ENCODE peak calls at places on chromosomes 2 and 18, in nine cellular contexts. One of them, this sample, is unnamed.
A peak's percentile ranks its signal among the peaks of the same experiment; 100 is the strongest.

GRCh38 chr18:10455726-10456453 is 1.5 kb downstream of the APCDD1 start:
- DNase-seq in stimulated activated CD4-positive, alpha-beta T cell treated with anti-CD3 and anti-CD28 coated beads, Interleukin-12 subunit alpha, Interleukin-12 subunit beta, amount 100 ng/mL, for 4 hours: no peak
- DNase-seq in HFF-Myc: no peak
- DNase-seq in MCF 10A: no peak
- DNase-seq in amygdala: no peak
- DNase-seq in SJSA1: no peak
- DNase-seq in GM04504: no peak
- DNase-seq in left ventricle myocardium inferior: no peak
- DNase-seq in nephron progenitor cell: no peak
- DNase-seq in this sample: no peak

GRCh38 chr18:55354795-55355194 is 233.2 kb downstream of the TCF4 start:
- DNase-seq in left ventricle myocardium inferior: no peak
- DNase-seq in nephron progenitor cell: no peak
- DNase-seq in stimulated activated CD4-positive, alpha-beta T cell treated with anti-CD3 and anti-CD28 coated beads, Interleukin-12 subunit alpha, Interleukin-12 subunit beta, amount 100 ng/mL, for 4 hours: no peak
- DNase-seq in HFF-Myc: no peak
- DNase-seq in GM04504: no peak
- DNase-seq in MCF 10A: no peak
- DNase-seq in SJSA1: no peak
- DNase-seq in amygdala: no peak
- DNase-seq in this sample: no peak

GRCh38 chr18:22977847-22978701 is 44.9 kb downstream of the RBBP8 start:
- DNase-seq in amygdala: no peak
- DNase-seq in nephron progenitor cell: no peak
- DNase-seq in SJSA1: peak; percentile 51
- DNase-seq in left ventricle myocardium inferior: no peak
- DNase-seq in GM04504: peak; percentile 52
- DNase-seq in stimulated activated CD4-positive, alpha-beta T cell treated with anti-CD3 and anti-CD28 coated beads, Interleukin-12 subunit alpha, Interleukin-12 subunit beta, amount 100 ng/mL, for 4 hours: no peak
- DNase-seq in HFF-Myc: peak; percentile 52
- DNase-seq in MCF 10A: peak; percentile 86
- DNase-seq in this sample: no peak

GRCh38 chr18:26655614-26656400 is 107.5 kb upstream of the KCTD1 start:
- DNase-seq in left ventricle myocardium inferior: peak; percentile 51
- DNase-seq in stimulated activated CD4-positive, alpha-beta T cell treated with anti-CD3 and anti-CD28 coated beads, Interleukin-12 subunit alpha, Interleukin-12 subunit beta, amount 100 ng/mL, for 4 hours: no peak
- DNase-seq in HFF-Myc: no peak
- DNase-seq in MCF 10A: peak; percentile 73
- DNase-seq in SJSA1: peak; percentile 7
- DNase-seq in GM04504: no peak
- DNase-seq in nephron progenitor cell: peak; percentile 68
- DNase-seq in amygdala: peak; percentile 57
- DNase-seq in this sample: peak; percentile 60

GRCh38 chr18:60668583-60668982 is 296.0 kb upstream of the MC4R start:
- DNase-seq in SJSA1: no peak
- DNase-seq in amygdala: no peak
- DNase-seq in left ventricle myocardium inferior: no peak
- DNase-seq in MCF 10A: no peak
- DNase-seq in HFF-Myc: no peak
- DNase-seq in stimulated activated CD4-positive, alpha-beta T cell treated with anti-CD3 and anti-CD28 coated beads, Interleukin-12 subunit alpha, Interleukin-12 subunit beta, amount 100 ng/mL, for 4 hours: no peak
- DNase-seq in GM04504: no peak
- DNase-seq in nephron progenitor cell: no peak
- DNase-seq in this sample: no peak

GRCh38 chr2:20217041-20217970 is 7.6 kb downstream of the SDC1 start:
- DNase-seq in GM04504: no peak
- DNase-seq in MCF 10A: peak; percentile 90
- DNase-seq in amygdala: no peak
- DNase-seq in stimulated activated CD4-positive, alpha-beta T cell treated with anti-CD3 and anti-CD28 coated beads, Interleukin-12 subunit alpha, Interleukin-12 subunit beta, amount 100 ng/mL, for 4 hours: no peak
- DNase-seq in HFF-Myc: no peak
- DNase-seq in left ventricle myocardium inferior: no peak
- DNase-seq in nephron progenitor cell: no peak
- DNase-seq in SJSA1: no peak
- DNase-seq in this sample: no peak

GRCh38 chr2:55364189-55365055 is 55.2 kb downstream of the CCDC88A start:
- DNase-seq in SJSA1: peak; percentile 46
- DNase-seq in GM04504: peak; percentile 90
- DNase-seq in MCF 10A: peak; percentile 95
- DNase-seq in left ventricle myocardium inferior: no peak
- DNase-seq in stimulated activated CD4-positive, alpha-beta T cell treated with anti-CD3 and anti-CD28 coated beads, Interleukin-12 subunit alpha, Interleukin-12 subunit beta, amount 100 ng/mL, for 4 hours: no peak
- DNase-seq in HFF-Myc: peak; percentile 70
- DNase-seq in amygdala: peak; percentile 27
- DNase-seq in nephron progenitor cell: no peak
- DNase-seq in this sample: no peak

GRCh38 chr2:161983896-161984295 is 90.1 kb downstream of the DPP4 start:
- DNase-seq in amygdala: no peak
- DNase-seq in stimulated activated CD4-positive, alpha-beta T cell treated with anti-CD3 and anti-CD28 coated beads, Interleukin-12 subunit alpha, Interleukin-12 subunit beta, amount 100 ng/mL, for 4 hours: no peak
- DNase-seq in HFF-Myc: peak; percentile 47
- DNase-seq in left ventricle myocardium inferior: no peak
- DNase-seq in nephron progenitor cell: no peak
- DNase-seq in GM04504: no peak
- DNase-seq in MCF 10A: no peak
- DNase-seq in SJSA1: no peak
- DNase-seq in this sample: no peak

GRCh38 chr2:43345391-43345813 is 119.0 kb upstream of the ZFP36L2 start:
- DNase-seq in HFF-Myc: no peak
- DNase-seq in left ventricle myocardium inferior: peak; percentile 41
- DNase-seq in stimulated activated CD4-positive, alpha-beta T cell treated with anti-CD3 and anti-CD28 coated beads, Interleukin-12 subunit alpha, Interleukin-12 subunit beta, amount 100 ng/mL, for 4 hours: no peak
- DNase-seq in nephron progenitor cell: peak; percentile 12
- DNase-seq in SJSA1: no peak
- DNase-seq in amygdala: no peak
- DNase-seq in MCF 10A: no peak
- DNase-seq in GM04504: no peak
- DNase-seq in this sample: no peak

GRCh38 chr2:50649626-50650397 is 382.1 kb downstream of the NRXN1 start:
- DNase-seq in HFF-Myc: no peak
- DNase-seq in MCF 10A: peak; percentile 34
- DNase-seq in left ventricle myocardium inferior: no peak
- DNase-seq in nephron progenitor cell: no peak
- DNase-seq in stimulated activated CD4-positive, alpha-beta T cell treated with anti-CD3 and anti-CD28 coated beads, Interleukin-12 subunit alpha, Interleukin-12 subunit beta, amount 100 ng/mL, for 4 hours: no peak
- DNase-seq in GM04504: no peak
- DNase-seq in amygdala: no peak
- DNase-seq in SJSA1: no peak
- DNase-seq in this sample: no peak

GRCh38 chr18:3511980-3512379 is 62.0 kb downstream of the TGIF1 start:
- DNase-seq in left ventricle myocardium inferior: no peak
- DNase-seq in stimulated activated CD4-positive, alpha-beta T cell treated with anti-CD3 and anti-CD28 coated beads, Interleukin-12 subunit alpha, Interleukin-12 subunit beta, amount 100 ng/mL, for 4 hours: no peak
- DNase-seq in GM04504: peak; percentile 42
- DNase-seq in SJSA1: peak; percentile 83
- DNase-seq in MCF 10A: peak; percentile 78
- DNase-seq in HFF-Myc: peak; percentile 31
- DNase-seq in amygdala: no peak
- DNase-seq in nephron progenitor cell: no peak
- DNase-seq in this sample: no peak

GRCh38 chr2:109238580-109238979 is 109.6 kb downstream of the SH3RF3 start:
- DNase-seq in SJSA1: peak; percentile 54
- DNase-seq in nephron progenitor cell: no peak
- DNase-seq in GM04504: peak; percentile 79
- DNase-seq in amygdala: no peak
- DNase-seq in MCF 10A: peak; percentile 97
- DNase-seq in stimulated activated CD4-positive, alpha-beta T cell treated with anti-CD3 and anti-CD28 coated beads, Interleukin-12 subunit alpha, Interleukin-12 subunit beta, amount 100 ng/mL, for 4 hours: no peak
- DNase-seq in HFF-Myc: no peak
- DNase-seq in left ventricle myocardium inferior: peak; percentile 70
- DNase-seq in this sample: no peak

GRCh38 chr2:201507725-201508124 is 56.2 kb downstream of the STRADB start:
- DNase-seq in SJSA1: no peak
- DNase-seq in stimulated activated CD4-positive, alpha-beta T cell treated with anti-CD3 and anti-CD28 coated beads, Interleukin-12 subunit alpha, Interleukin-12 subunit beta, amount 100 ng/mL, for 4 hours: peak; percentile 9
- DNase-seq in amygdala: no peak
- DNase-seq in nephron progenitor cell: no peak
- DNase-seq in MCF 10A: no peak
- DNase-seq in GM04504: no peak
- DNase-seq in HFF-Myc: no peak
- DNase-seq in left ventricle myocardium inferior: no peak
- DNase-seq in this sample: no peak

GRCh38 chr2:69436594-69436936 is 670 bp downstream of the NFU1 start:
- DNase-seq in GM04504: no peak
- DNase-seq in nephron progenitor cell: no peak
- DNase-seq in stimulated activated CD4-positive, alpha-beta T cell treated with anti-CD3 and anti-CD28 coated beads, Interleukin-12 subunit alpha, Interleukin-12 subunit beta, amount 100 ng/mL, for 4 hours: no peak
- DNase-seq in amygdala: no peak
- DNase-seq in MCF 10A: no peak
- DNase-seq in SJSA1: no peak
- DNase-seq in HFF-Myc: no peak
- DNase-seq in left ventricle myocardium inferior: no peak
- DNase-seq in this sample: no peak

GRCh38 chr2:230877131-230877736 is 12.5 kb downstream of the ITM2C start:
- DNase-seq in left ventricle myocardium inferior: no peak
- DNase-seq in SJSA1: no peak
- DNase-seq in MCF 10A: no peak
- DNase-seq in amygdala: no peak
- DNase-seq in GM04504: no peak
- DNase-seq in HFF-Myc: no peak
- DNase-seq in nephron progenitor cell: no peak
- DNase-seq in stimulated activated CD4-positive, alpha-beta T cell treated with anti-CD3 and anti-CD28 coated beads, Interleukin-12 subunit alpha, Interleukin-12 subunit beta, amount 100 ng/mL, for 4 hours: no peak
- DNase-seq in this sample: no peak

GRCh38 chr2:118689874-118690273 is 157.6 kb downstream of the EN1 start:
- DNase-seq in amygdala: no peak
- DNase-seq in SJSA1: no peak
- DNase-seq in nephron progenitor cell: no peak
- DNase-seq in left ventricle myocardium inferior: no peak
- DNase-seq in GM04504: no peak
- DNase-seq in stimulated activated CD4-positive, alpha-beta T cell treated with anti-CD3 and anti-CD28 coated beads, Interleukin-12 subunit alpha, Interleukin-12 subunit beta, amount 100 ng/mL, for 4 hours: no peak
- DNase-seq in MCF 10A: no peak
- DNase-seq in HFF-Myc: no peak
- DNase-seq in this sample: no peak

GRCh38 chr2:201797175-201797840 is 9.0 kb upstream of the CDK15 start:
- DNase-seq in left ventricle myocardium inferior: no peak
- DNase-seq in stimulated activated CD4-positive, alpha-beta T cell treated with anti-CD3 and anti-CD28 coated beads, Interleukin-12 subunit alpha, Interleukin-12 subunit beta, amount 100 ng/mL, for 4 hours: no peak
- DNase-seq in nephron progenitor cell: no peak
- DNase-seq in GM04504: peak; percentile 76
- DNase-seq in amygdala: no peak
- DNase-seq in HFF-Myc: no peak
- DNase-seq in SJSA1: peak; percentile 81
- DNase-seq in MCF 10A: peak; percentile 31
- DNase-seq in this sample: no peak

GRCh38 chr2:112006076-112006410 is 49.0 kb upstream of the TMEM87B start:
- DNase-seq in SJSA1: no peak
- DNase-seq in amygdala: no peak
- DNase-seq in GM04504: no peak
- DNase-seq in nephron progenitor cell: no peak
- DNase-seq in HFF-Myc: no peak
- DNase-seq in stimulated activated CD4-positive, alpha-beta T cell treated with anti-CD3 and anti-CD28 coated beads, Interleukin-12 subunit alpha, Interleukin-12 subunit beta, amount 100 ng/mL, for 4 hours: no peak
- DNase-seq in MCF 10A: peak; percentile 56
- DNase-seq in left ventricle myocardium inferior: no peak
- DNase-seq in this sample: no peak

GRCh38 chr2:195805283-195805976 is 148.4 kb downstream of the SLC39A10 start:
- DNase-seq in amygdala: no peak
- DNase-seq in left ventricle myocardium inferior: no peak
- DNase-seq in MCF 10A: no peak
- DNase-seq in GM04504: no peak
- DNase-seq in nephron progenitor cell: no peak
- DNase-seq in SJSA1: no peak
- DNase-seq in HFF-Myc: no peak
- DNase-seq in stimulated activated CD4-positive, alpha-beta T cell treated with anti-CD3 and anti-CD28 coated beads, Interleukin-12 subunit alpha, Interleukin-12 subunit beta, amount 100 ng/mL, for 4 hours: no peak
- DNase-seq in this sample: no peak

GRCh38 chr2:127829845-127830246 is 18.9 kb upstream of the WDR33 start:
- DNase-seq in GM04504: no peak
- DNase-seq in left ventricle myocardium inferior: no peak
- DNase-seq in nephron progenitor cell: no peak
- DNase-seq in amygdala: no peak
- DNase-seq in stimulated activated CD4-positive, alpha-beta T cell treated with anti-CD3 and anti-CD28 coated beads, Interleukin-12 subunit alpha, Interleukin-12 subunit beta, amount 100 ng/mL, for 4 hours: peak; percentile 31
- DNase-seq in HFF-Myc: peak; percentile 59
- DNase-seq in MCF 10A: no peak
- DNase-seq in SJSA1: no peak
- DNase-seq in this sample: no peak

GRCh38 chr18:3655637-3656050 is 205.7 kb downstream of the TGIF1 start:
- DNase-seq in GM04504: no peak
- DNase-seq in SJSA1: no peak
- DNase-seq in stimulated activated CD4-positive, alpha-beta T cell treated with anti-CD3 and anti-CD28 coated beads, Interleukin-12 subunit alpha, Interleukin-12 subunit beta, amount 100 ng/mL, for 4 hours: no peak
- DNase-seq in amygdala: no peak
- DNase-seq in HFF-Myc: no peak
- DNase-seq in nephron progenitor cell: no peak
- DNase-seq in MCF 10A: no peak
- DNase-seq in left ventricle myocardium inferior: no peak
- DNase-seq in this sample: no peak

GRCh38 chr2:61995515-61995914 is 90.0 kb downstream of the COMMD1 start:
- DNase-seq in nephron progenitor cell: no peak
- DNase-seq in GM04504: no peak
- DNase-seq in amygdala: no peak
- DNase-seq in SJSA1: no peak
- DNase-seq in HFF-Myc: no peak
- DNase-seq in MCF 10A: no peak
- DNase-seq in stimulated activated CD4-positive, alpha-beta T cell treated with anti-CD3 and anti-CD28 coated beads, Interleukin-12 subunit alpha, Interleukin-12 subunit beta, amount 100 ng/mL, for 4 hours: no peak
- DNase-seq in left ventricle myocardium inferior: no peak
- DNase-seq in this sample: no peak